ENCODE peak calls at places on chromosomes 12 and 14, in ten cellular contexts. V is cardiac muscle cell, A is heart right ventricle, B is breast epithelium, X is ascending aorta, F is tibial artery, K is HCT116, U is psoas muscle, N is lung, P is spleen. S is an unnamed sample. For H3K27me3 and H3K9me3, the result is how much of the 10 kb centered on the place peaks cover.

GRCh38 chr12:9870311-9870866 is 1.2 kb upstream of the CLEC2B start:
- DNase-seq in F (no peak), X (no peak), V (peak), P (no peak), K (no peak), U (no peak), N (no peak), A (peak), B (no peak), S (no peak)

GRCh38 chr12:122961551-122962329 is 4.5 kb downstream of the ABCB9 start:
- DNase-seq in V (peak), A (no peak), B (no peak), K (no peak), X (no peak), U (no peak), F (no peak), P (no peak), N (no peak), S (no peak)

GRCh38 chr12:49482095-49483051 is 56.5 kb upstream of the KCNH3 start:
- DNase-seq in N (no peak), U (no peak), F (no peak), A (no peak), P (no peak), B (no peak), V (no peak), K (no peak), X (no peak), S (no peak)

GRCh38 chr12:131033886-131034482 is 80.3 kb downstream of the ADGRD1 start:
- DNase-seq in X (no peak), P (no peak), V (no peak), K (no peak), F (no peak), N (no peak), A (no peak), U (no peak), B (no peak), S (no peak)

GRCh38 chr12:94803939-94804338 is 153.6 kb upstream of the TMCC3 start:
- DNase-seq in N (no peak), K (no peak), A (no peak), B (no peak), U (no peak), V (no peak), P (no peak), X (no peak), F (no peak), S (no peak)

GRCh38 chr12:126447346-126447745 is 1382.1 kb downstream of the AACS start:
- DNase-seq in P (no peak), K (no peak), A (no peak), V (no peak), X (no peak), U (no peak), B (no peak), F (no peak), N (no peak), S (peak)

GRCh38 chr14:45251912-45252311 is 1.1 kb downstream of the MIS18BP1 start:
- DNase-seq in N (no peak), V (peak), U (no peak), X (no peak), K (no peak), A (no peak), F (no peak), B (no peak), P (no peak), S (no peak)

GRCh38 chr14:75174066-75174465 is 2.3 kb downstream of the TMED10 start:
- DNase-seq in X (no peak), V (no peak), N (no peak), U (no peak), K (no peak), P (no peak), B (no peak), F (no peak), A (no peak), S (no peak)

GRCh38 chr12:98060421-98060820 is 455.0 kb upstream of the TMPO start:
- DNase-seq in F (no peak), K (no peak), B (no peak), P (no peak), U (no peak), A (no peak), X (no peak), V (no peak), N (no peak), S (no peak)

GRCh38 chr12:31008961-31009840 is 64.5 kb upstream of the DDX11 start:
- DNase-seq in X (no peak), F (no peak), B (no peak), K (no peak), V (no peak), N (no peak), U (no peak), A (no peak), P (peak), S (no peak)

GRCh38 chr12:32305163-32305562 is 94.2 kb upstream of the FGD4 start:
- DNase-seq in P (no peak), N (no peak), A (no peak), F (no peak), K (peak), V (peak), B (no peak), U (no peak), X (no peak), S (no peak)

GRCh38 chr12:80709811-80710726 is 2.6 kb downstream of the MYF6 start:
- DNase-seq in F (no peak), V (peak), X (no peak), B (no peak), A (no peak), P (no peak), U (peak), N (no peak), K (peak), S (no peak)
- TF ChIP-seq CTCF in F (no peak), V (peak), X (no peak), B (no peak), A (peak), P (no peak), U (peak), N (no peak), K (peak), S (no peak)

GRCh38 chr14:70188292-70188607 is 501 bp downstream of the SLC8A3 start:
- DNase-seq in V (peak), X (no peak), K (no peak), A (no peak), P (no peak), B (no peak), N (no peak), F (no peak), U (peak), S (no peak)

GRCh38 chr14:70186826-70187483 is 1.8 kb downstream of the SLC8A3 start:
- DNase-seq in K (no peak), N (no peak), P (no peak), V (peak), A (no peak), U (peak), F (no peak), B (no peak), X (no peak), S (no peak)

GRCh38 chr14:70188608-70189540 is at the start of gene SLC8A3:
- DNase-seq in X (no peak), V (peak), A (no peak), K (no peak), N (no peak), B (no peak), P (peak), F (no peak), U (peak), S (peak)

GRCh38 chr14:70190156-70190555 is 1.4 kb upstream of the SLC8A3 start:
- DNase-seq in U (no peak), K (no peak), B (no peak), X (no peak), F (no peak), N (no peak), P (no peak), A (no peak), V (no peak), S (peak)

DNA sequence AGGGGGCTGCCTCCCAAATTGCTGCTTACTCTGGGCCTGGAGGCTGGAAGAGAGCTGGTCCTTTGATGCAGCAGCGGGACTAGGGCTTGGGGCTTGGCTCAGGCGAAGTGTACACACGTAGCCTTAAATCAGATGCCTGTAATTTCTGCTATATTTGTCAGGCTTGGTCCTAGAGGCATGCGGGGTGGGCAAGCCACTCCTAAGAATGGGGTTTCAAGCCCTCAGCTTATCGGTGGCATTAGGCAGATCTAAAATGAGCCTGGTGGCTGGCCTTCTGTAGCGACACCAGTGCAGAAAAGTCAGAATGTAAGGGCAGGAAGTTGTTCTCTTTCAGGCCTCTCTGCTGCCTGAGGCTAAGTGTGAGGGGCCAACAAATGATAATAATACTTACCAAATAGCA is 927 bp upstream of the SLC8A3 start:
- DNase-seq in P (no peak), X (no peak), U (no peak), B (no peak), V (no peak), K (no peak), A (no peak), F (no peak), N (no peak), S (peak)
- H3K27me3 ChIP-seq in P (half or more), X (under half), U (under half), B (half or more), V (half or more), K (under half), A (half or more), F (under half), N (under half), S (under half)

GRCh38 chr12:34289431-34290190 is 267.3 kb downstream of the ALG10 start:
- DNase-seq in X (peak), P (peak), V (no peak), K (no peak), B (no peak), A (no peak), U (peak), F (no peak), N (no peak), S (no peak)

GRCh38 chr12:34292736-34293625 is 270.7 kb downstream of the ALG10 start:
- DNase-seq in A (no peak), F (peak), N (no peak), U (peak), B (no peak), P (peak), V (no peak), K (no peak), X (peak), S (no peak)

GRCh38 chr12:34291001-34291400 is 268.7 kb downstream of the ALG10 start:
- DNase-seq in K (no peak), B (no peak), A (no peak), F (peak), V (no peak), P (peak), U (no peak), N (no peak), X (no peak), S (no peak)

GRCh38 chr12:34290191-34290995 is 268.1 kb downstream of the ALG10 start:
- DNase-seq in P (peak), N (no peak), A (no peak), K (no peak), B (no peak), F (no peak), V (no peak), X (no peak), U (peak), S (no peak)

DNA sequence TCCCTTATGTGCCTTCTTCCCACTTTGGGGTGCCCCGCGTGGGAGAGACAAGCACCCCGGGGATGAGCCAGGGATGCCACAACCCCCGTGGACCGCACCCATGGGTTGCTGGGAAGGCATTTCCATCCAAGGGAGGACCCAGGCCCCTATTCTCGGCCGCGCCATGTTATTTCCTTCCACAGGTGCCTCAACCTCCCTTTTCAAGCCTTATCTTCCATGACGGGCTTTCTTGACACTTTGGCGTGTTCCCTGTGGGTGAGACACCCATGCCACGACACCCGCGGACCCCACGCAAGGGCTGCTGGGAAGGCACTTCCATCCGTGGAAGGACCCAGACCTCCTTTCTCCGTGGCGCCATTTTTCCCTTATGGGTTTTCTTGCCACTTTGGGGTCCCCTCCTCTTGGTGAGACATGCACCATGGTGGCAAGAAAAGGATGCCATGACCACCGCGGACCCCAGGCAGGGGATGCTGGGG is 269.2 kb downstream of the ALG10 start:
- DNase-seq in P (peak), N (no peak), B (no peak), V (no peak), X (no peak), K (no peak), U (peak), A (no peak), F (no peak), S (no peak)
- H3K9me3 ChIP-seq in P (half or more), N (under half), B (half or more), V (under half), X (under half), K (under half), U (under half), A (under half), F (under half), S (under half)

GRCh38 chr14:49933128-49933527 is 40.2 kb downstream of the ARF6 start:
- DNase-seq in K (no peak), X (no peak), B (no peak), N (no peak), A (no peak), F (no peak), U (no peak), V (no peak), P (no peak), S (no peak)

GRCh38 chr14:49933704-49934103 is 40.8 kb downstream of the ARF6 start:
- DNase-seq in N (no peak), X (no peak), U (no peak), F (no peak), K (no peak), P (no peak), B (no peak), A (no peak), V (no peak), S (no peak)

GRCh38 chr14:49934638-49935037 is 41.8 kb downstream of the ARF6 start:
- DNase-seq in X (no peak), N (no peak), U (no peak), V (peak), F (no peak), P (no peak), B (no peak), K (no peak), A (no peak), S (no peak)

GRCh38 chr14:49931523-49931922 is 38.6 kb downstream of the ARF6 start:
- DNase-seq in K (no peak), P (no peak), X (peak), A (no peak), F (no peak), N (no peak), U (no peak), V (no peak), B (no peak), S (no peak)

GRCh38 chr14:49935526-49935925 is 42.6 kb downstream of the ARF6 start:
- DNase-seq in U (no peak), P (no peak), B (no peak), V (no peak), X (peak), K (no peak), F (no peak), A (no peak), N (no peak), S (no peak)
- TF ChIP-seq CTCF in U (no peak), P (no peak), B (no peak), V (no peak), X (no peak), K (no peak), F (no peak), A (no peak), N (no peak), S (no peak)

GRCh38 chr12:54005853-54006699 is 2.7 kb upstream of the HOXC8 start:
- DNase-seq in V (peak), N (peak), F (peak), B (peak), U (peak), K (no peak), A (peak), X (peak), P (peak), S (peak)
- H3K27me3 ChIP-seq in V (half or more), N (under half), F (under half), B (under half), U (under half), K (under half), A (half or more), X (under half), P (half or more), S (under half)

GRCh38 chr14:106269451-106270204 is 743.2 kb downstream of the TMEM121 start:
- DNase-seq in X (no peak), K (no peak), U (no peak), F (no peak), B (no peak), A (no peak), N (no peak), V (no peak), P (no peak), S (no peak)
- H3K9me3 ChIP-seq in X (under half), K (under half), U (under half), F (under half), B (under half), A (under half), N (under half), V (under half), P (under half), S (under half)

GRCh38 chr14:52950410-52950897 is 396 bp downstream of the FERMT2 start:
- DNase-seq in B (peak), P (peak), U (peak), K (no peak), A (peak), V (peak), F (peak), X (peak), N (peak), S (peak)
- TF ChIP-seq CTCF in B (no peak), P (no peak), U (no peak), K (no peak), A (no peak), V (no peak), F (no peak), X (no peak), N (no peak), S (peak)

S was measured in esophagus muscularis mucosa.